ENCODE peak calls at places on chromosomes 16 and 17, in five cellular contexts. X is naive thymus-derived CD4-positive, alpha-beta T cell; U is HS-27A; M is brain microvascular endothelial cell; L is substantia nigra. T is an unnamed sample.

GRCh38 chr16:1458336-1458976 is 14.1 kb upstream of the CCDC154 start:
- DNase-seq in U (no peak), M (no peak), X (no peak), L (no peak), T (peak; percentile 81)

GRCh38 chr17:56918916-56919315 is 5.1 kb upstream of the TRIM25 start:
- DNase-seq in U (no peak), L (no peak), M (no peak), X (no peak), T (no peak)

GRCh38 chr16:75742424-75743047 is 16.2 kb upstream of the CPHXL start:
- DNase-seq in L (no peak), U (no peak), X (no peak), M (no peak), T (no peak)

GRCh38 chr16:2952679-2953078 is 11.4 kb upstream of the KREMEN2 start:
- DNase-seq in X (no peak), L (no peak), U (no peak), M (no peak), T (no peak)

GRCh38 chr17:18191967-18192366 is 8.3 kb downstream of the ALKBH5 start:
- DNase-seq in X (no peak), U (no peak), L (no peak), M (no peak), T (no peak)

GRCh38 chr17:1471931-1472727 is 16.1 kb upstream of the CRK start:
- DNase-seq in U (no peak), X (no peak), M (no peak), L (no peak), T (no peak)

GRCh38 chr16:68283346-68283745 is 19.0 kb downstream of the SLC7A6 start:
- DNase-seq in U (no peak), L (no peak), X (no peak), M (no peak), T (no peak)

GRCh38 chr17:40113110-40113960 is 8.4 kb upstream of the MSL1 start:
- DNase-seq in L (peak; percentile 93), M (peak; percentile 92), X (peak; percentile 94), U (no peak), T (peak; percentile 92)

GRCh38 chr17:78144146-78144719 is 2.0 kb upstream of the C17orf99 start:
- DNase-seq in U (no peak), L (peak; percentile 73), M (peak; percentile 45), X (no peak), T (no peak)

GRCh38 chr17:1228752-1229353 is 41.4 kb upstream of the BHLHA9 start:
- DNase-seq in L (no peak), X (no peak), M (no peak), U (no peak), T (no peak)

GRCh38 chr17:31919802-31920525 is 16.8 kb upstream of the SUZ12 start:
- DNase-seq in X (no peak), M (no peak), U (no peak), L (no peak), T (no peak)

GRCh38 chr17:44408786-44409185 is 19.3 kb upstream of the ITGA2B start:
- DNase-seq in U (no peak), X (no peak), L (no peak), M (no peak), T (no peak)

GRCh38 chr16:48542020-48542473 is 67.9 kb downstream of the N4BP1 start:
- DNase-seq in L (peak; percentile 54), M (peak; percentile 37), X (peak; percentile 24), U (no peak), T (peak; percentile 59)

GRCh38 chr17:75647921-75648320 is 14.7 kb downstream of the SMIM5 start:
- DNase-seq in L (no peak), X (no peak), U (no peak), M (no peak), T (no peak)

GRCh38 chr17:6713130-6713917 is at the start of gene SLC13A5:
- DNase-seq in U (no peak), M (no peak), X (no peak), L (peak; percentile 19), T (peak; percentile 44)

GRCh38 chr17:36934144-36934758 is 3.0 kb upstream of the LHX1 start:
- DNase-seq in U (no peak), L (no peak), M (no peak), X (no peak), T (peak; percentile 29)

GRCh38 chr17:41683441-41684007 is 5.2 kb upstream of the EIF1 start:
- DNase-seq in M (no peak), L (no peak), X (no peak), U (no peak), T (no peak)

GRCh38 chr16:17617021-17617420 is 146.3 kb upstream of the XYLT1 start:
- DNase-seq in L (no peak), M (no peak), X (no peak), U (no peak), T (no peak)